ENCODE peak calls at places on chromosomes 2 and 18, in eight cellular contexts. R is neural progenitor cell; E is tibial artery; G is neuronal stem cell; W is upper lobe of right lung; L is CD4-positive, alpha-beta memory T cell; J is adrenal gland; D is heart left ventricle. S is an unnamed sample.

GRCh38 chr2:38806001-38806400 is 28.0 kb downstream of the GEMIN6 start:
- DNase-seq in G (no peak), J (no peak), W (no peak), R (no peak), E (no peak), L (no peak), D (no peak), S (no peak)

GRCh38 chr2:177429688-177430325 is 37.2 kb downstream of the AGPS start:
- DNase-seq in L (no peak), R (no peak), W (no peak), G (no peak), E (no peak), D (no peak), J (no peak), S (no peak)

GRCh38 chr2:181685150-181685688 is 4.9 kb upstream of the NEUROD1 start:
- DNase-seq in E (no peak), D (no peak), L (no peak), W (no peak), R (peak; percentile 68), G (no peak), J (no peak), S (no peak)

GRCh38 chr2:237199577-237199976 is 113.9 kb downstream of the COPS8 start:
- DNase-seq in E (no peak), D (no peak), G (no peak), R (no peak), J (no peak), L (no peak), W (no peak), S (no peak)

GRCh38 chr2:40371525-40372277 is 80.2 kb downstream of the SLC8A1 start:
- DNase-seq in D (peak; percentile 22), L (no peak), G (peak; percentile 30), E (peak; percentile 48), R (peak; percentile 69), J (peak; percentile 25), W (no peak), S (peak; percentile 26)

GRCh38 chr2:58427572-58428285 is 186.6 kb upstream of the FANCL start:
- DNase-seq in D (peak; percentile 43), J (peak; percentile 60), W (no peak), G (peak; percentile 47), E (no peak), R (peak; percentile 64), L (no peak), S (peak; percentile 21)

GRCh38 chr2:207184348-207184747 is 18.6 kb upstream of the KLF7 start:
- DNase-seq in D (no peak), G (no peak), W (no peak), J (no peak), R (no peak), L (no peak), E (no peak), S (no peak)

GRCh38 chr2:111673526-111673925 is 210.5 kb downstream of the ANAPC1 start:
- DNase-seq in J (no peak), D (no peak), L (no peak), E (no peak), G (no peak), W (no peak), R (no peak), S (no peak)

GRCh38 chr2:53217250-53217649 is 550.4 kb upstream of the CHAC2 start:
- DNase-seq in E (no peak), D (no peak), W (peak; percentile 20), G (no peak), R (no peak), J (no peak), L (no peak), S (no peak)

GRCh38 chr2:238528953-238529781 is 102.4 kb downstream of the ASB1 start:
- DNase-seq in D (no peak), J (no peak), G (no peak), L (no peak), W (no peak), E (no peak), R (no peak), S (no peak)

GRCh38 chr2:55115795-55116597 is 65.7 kb upstream of the RTN4 start:
- DNase-seq in W (no peak), R (no peak), G (no peak), J (peak; percentile 38), D (no peak), E (no peak), L (no peak), S (no peak)

GRCh38 chr2:54577035-54577434 is 120.9 kb downstream of the SPTBN1 start:
- DNase-seq in R (no peak), D (no peak), L (no peak), G (no peak), J (peak; percentile 80), W (no peak), E (no peak), S (no peak)

GRCh38 chr18:80171190-80171872 is 62.3 kb downstream of the ADNP2 start:
- DNase-seq in W (peak; percentile 80), R (peak; percentile 65), D (peak; percentile 78), J (peak; percentile 57), L (no peak), E (no peak), G (no peak), S (peak; percentile 82)

GRCh38 chr2:88697361-88698026 is 6.0 kb downstream of the RPIA start:
- DNase-seq in G (no peak), J (no peak), W (no peak), R (no peak), L (peak; percentile 4), E (no peak), D (no peak), S (no peak)

GRCh38 chr18:23494992-23495391 is 8.3 kb upstream of the RMC1 start:
- DNase-seq in E (no peak), R (peak; percentile 36), L (no peak), D (no peak), G (no peak), W (no peak), J (no peak), S (no peak)

GRCh38 chr2:201126308-201127127 is 10.6 kb downstream of the CFLAR start:
- DNase-seq in J (no peak), L (no peak), W (no peak), G (no peak), R (no peak), E (no peak), D (no peak), S (peak; percentile 67)

GRCh38 chr2:69643602-69644505 is at the start of gene AAK1:
- DNase-seq in G (peak; percentile 86), J (peak; percentile 92), R (peak; percentile 93), E (peak; percentile 89), D (peak; percentile 95), L (peak; percentile 82), W (peak; percentile 97), S (peak; percentile 92)

GRCh38 chr18:73840319-73841065 is 307.1 kb downstream of the FBXO15 start:
- DNase-seq in J (no peak), D (no peak), R (peak; percentile 8), G (no peak), L (no peak), E (no peak), W (no peak), S (no peak)

GRCh38 chr2:29788066-29788465 is 133.3 kb downstream of the ALK start:
- DNase-seq in D (no peak), R (no peak), J (no peak), W (no peak), E (no peak), G (no peak), L (no peak), S (no peak)

GRCh38 chr2:236503583-236503982 is 66.0 kb upstream of the ACKR3 start:
- DNase-seq in W (no peak), J (no peak), R (no peak), D (no peak), G (no peak), E (no peak), L (no peak), S (peak; percentile 66)

GRCh38 chr18:65753520-65753919 is 2.7 kb downstream of the CDH7 start:
- DNase-seq in L (no peak), J (no peak), W (no peak), D (no peak), E (no peak), G (peak; percentile 43), R (peak; percentile 85), S (no peak)

GRCh38 chr2:9250498-9251153 is 44.0 kb downstream of the ASAP2 start:
- DNase-seq in D (no peak), J (no peak), W (no peak), E (no peak), G (no peak), L (no peak), R (no peak), S (no peak)

GRCh38 chr18:24862225-24862893 is 401.9 kb downstream of the HRH4 start:
- DNase-seq in R (peak; percentile 79), W (no peak), G (peak; percentile 57), J (no peak), E (no peak), L (no peak), D (no peak), S (no peak)

GRCh38 chr18:78876868-78877267 is 102.8 kb upstream of the SALL3 start:
- DNase-seq in J (no peak), L (no peak), G (no peak), E (no peak), D (no peak), W (no peak), R (no peak), S (no peak)

GRCh38 chr2:74919827-74920226 is 38.6 kb upstream of the POLE4 start:
- DNase-seq in G (peak; percentile 67), L (peak; percentile 58), D (peak; percentile 81), E (peak; percentile 32), J (peak; percentile 66), R (peak; percentile 88), W (peak; percentile 87), S (peak; percentile 55)

DNA sequence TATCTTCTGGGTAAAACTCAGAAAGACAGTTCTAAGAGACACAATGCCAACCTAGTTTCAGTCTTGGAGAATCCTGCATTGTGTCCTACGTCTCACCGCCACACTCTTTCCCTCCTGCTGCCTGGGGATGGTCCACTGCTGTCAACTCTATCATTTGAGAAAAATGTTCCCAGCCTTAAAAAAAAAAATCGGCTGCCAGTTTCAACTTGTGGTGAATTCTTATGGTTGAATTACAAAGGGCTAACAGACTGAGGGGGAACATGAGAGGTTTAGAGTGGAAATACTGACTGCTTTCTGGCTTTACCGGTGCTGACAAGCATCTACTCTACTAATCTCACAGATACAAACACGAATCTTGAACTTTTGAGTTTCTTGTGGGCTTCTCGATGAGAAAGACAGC is 73.9 kb downstream of the NAB1 start:
- DNase-seq in W (no peak), R (no peak), L (no peak), J (no peak), E (no peak), G (no peak), D (no peak), S (no peak)
- H3K27ac ChIP-seq in W (no peak overlapping the region), R (no peak overlapping the region), L (no peak overlapping the region), J (no peak overlapping the region), E (no peak overlapping the region), G (no peak overlapping the region), D (no peak overlapping the region), S (no peak overlapping the region)

GRCh38 chr2:37321029-37321682 is 3.5 kb downstream of the PRKD3 start:
- DNase-seq in L (no peak), J (no peak), E (no peak), R (no peak), D (no peak), G (no peak), W (no peak), S (no peak)
- H3K4me1 ChIP-seq in L (peaks cover 36% of the 10 kb centered on the region), J (peaks cover 27% of the 10 kb centered on the region), E (no peaks in the 10 kb centered on the region), R (peaks cover 35% of the 10 kb centered on the region), D (peaks cover 9% of the 10 kb centered on the region), G (peaks cover 9% of the 10 kb centered on the region), W (peaks cover 28% of the 10 kb centered on the region), S (peaks cover 1% of the 10 kb centered on the region)

GRCh38 chr18:13913205-13913604 is 2.1 kb downstream of the MC2R start:
- DNase-seq in W (no peak), R (no peak), E (no peak), J (no peak), L (no peak), G (no peak), D (no peak), S (no peak)
- H3K27me3 ChIP-seq in W (no peaks in the 10 kb centered on the region), R (no peaks in the 10 kb centered on the region), E (no peaks in the 10 kb centered on the region), J (no peaks in the 10 kb centered on the region), L (no peaks in the 10 kb centered on the region), G (no peaks in the 10 kb centered on the region), D (no peaks in the 10 kb centered on the region), S (no peaks in the 10 kb centered on the region)

GRCh38 chr2:190507135-190507534 is 27.4 kb downstream of the NEMP2 start:
- DNase-seq in E (no peak), W (no peak), D (no peak), R (no peak), L (no peak), J (peak; percentile 41), G (no peak), S (no peak)
- H3K27ac ChIP-seq in E (no peak overlapping the region), W (no peak overlapping the region), D (no peak overlapping the region), R (no peak overlapping the region), L (no peak overlapping the region), J (no peak overlapping the region), G (no peak overlapping the region), S (no peak overlapping the region)